ENCODE peak calls at places on chromosomes 13 and 19, in ten cellular contexts. One of them, this sample, is unnamed.

GRCh38 chr19:45244133-45244532 is 1.1 kb downstream of the EXOC3L2 start:
- DNase-seq in GM19239: no peak
- DNase-seq in SIG-M5: no peak
- DNase-seq in Calu3: no peak
- DNase-seq in ELR: no peak
- DNase-seq in left ventricle myocardium inferior: no peak
- DNase-seq in activated naive CD8-positive, alpha-beta T cell treated with anti-CD3 and anti-CD28 coated beads, Interleukin-2, amount 50 U/mL, for 24 hours: no peak
- DNase-seq in tibial artery: no peak
- DNase-seq in T-helper 1 cell: no peak
- DNase-seq in NCI-H82: no peak
- DNase-seq in this sample: no peak

GRCh38 chr13:77492982-77493381 is 42.5 kb upstream of the SCEL start:
- DNase-seq in SIG-M5: no peak
- DNase-seq in T-helper 1 cell: no peak
- DNase-seq in tibial artery: no peak
- DNase-seq in GM19239: no peak
- DNase-seq in ELR: peak
- DNase-seq in Calu3: peak
- DNase-seq in NCI-H82: peak
- DNase-seq in activated naive CD8-positive, alpha-beta T cell treated with anti-CD3 and anti-CD28 coated beads, Interleukin-2, amount 50 U/mL, for 24 hours: no peak
- DNase-seq in left ventricle myocardium inferior: no peak
- DNase-seq in this sample: no peak

GRCh38 chr13:48125794-48126228 is 30.9 kb upstream of the MED4 start:
- DNase-seq in left ventricle myocardium inferior: no peak
- DNase-seq in ELR: peak
- DNase-seq in NCI-H82: no peak
- DNase-seq in Calu3: no peak
- DNase-seq in activated naive CD8-positive, alpha-beta T cell treated with anti-CD3 and anti-CD28 coated beads, Interleukin-2, amount 50 U/mL, for 24 hours: no peak
- DNase-seq in T-helper 1 cell: no peak
- DNase-seq in GM19239: no peak
- DNase-seq in SIG-M5: no peak
- DNase-seq in tibial artery: no peak
- DNase-seq in this sample: no peak

GRCh38 chr19:661427-662196 is 1.4 kb downstream of the RNF126 start:
- DNase-seq in activated naive CD8-positive, alpha-beta T cell treated with anti-CD3 and anti-CD28 coated beads, Interleukin-2, amount 50 U/mL, for 24 hours: peak
- DNase-seq in SIG-M5: no peak
- DNase-seq in left ventricle myocardium inferior: no peak
- DNase-seq in T-helper 1 cell: peak
- DNase-seq in ELR: peak
- DNase-seq in GM19239: peak
- DNase-seq in NCI-H82: no peak
- DNase-seq in Calu3: no peak
- DNase-seq in tibial artery: no peak
- DNase-seq in this sample: no peak

GRCh38 chr19:7550987-7551761 is 15.7 kb downstream of the PNPLA6 start:
- DNase-seq in GM19239: peak
- DNase-seq in ELR: peak
- DNase-seq in SIG-M5: no peak
- DNase-seq in NCI-H82: peak
- DNase-seq in left ventricle myocardium inferior: peak
- DNase-seq in activated naive CD8-positive, alpha-beta T cell treated with anti-CD3 and anti-CD28 coated beads, Interleukin-2, amount 50 U/mL, for 24 hours: peak
- DNase-seq in tibial artery: peak
- DNase-seq in Calu3: no peak
- DNase-seq in T-helper 1 cell: peak
- DNase-seq in this sample: peak

GRCh38 chr19:45475537-45476348 is 7.9 kb downstream of the FOSB start:
- DNase-seq in Calu3: no peak
- DNase-seq in SIG-M5: no peak
- DNase-seq in GM19239: no peak
- DNase-seq in ELR: no peak
- DNase-seq in tibial artery: no peak
- DNase-seq in left ventricle myocardium inferior: no peak
- DNase-seq in T-helper 1 cell: no peak
- DNase-seq in activated naive CD8-positive, alpha-beta T cell treated with anti-CD3 and anti-CD28 coated beads, Interleukin-2, amount 50 U/mL, for 24 hours: no peak
- DNase-seq in NCI-H82: no peak
- DNase-seq in this sample: no peak

GRCh38 chr13:30422056-30422914 is at the start of gene UBE2L5:
- DNase-seq in left ventricle myocardium inferior: peak
- DNase-seq in T-helper 1 cell: peak
- DNase-seq in GM19239: peak
- DNase-seq in tibial artery: peak
- DNase-seq in NCI-H82: peak
- DNase-seq in Calu3: peak
- DNase-seq in activated naive CD8-positive, alpha-beta T cell treated with anti-CD3 and anti-CD28 coated beads, Interleukin-2, amount 50 U/mL, for 24 hours: peak
- DNase-seq in ELR: peak
- DNase-seq in SIG-M5: no peak
- DNase-seq in this sample: peak

GRCh38 chr19:49567722-49568454 is 12.5 kb downstream of the NOSIP start:
- DNase-seq in NCI-H82: no peak
- DNase-seq in activated naive CD8-positive, alpha-beta T cell treated with anti-CD3 and anti-CD28 coated beads, Interleukin-2, amount 50 U/mL, for 24 hours: peak
- DNase-seq in T-helper 1 cell: peak
- DNase-seq in left ventricle myocardium inferior: no peak
- DNase-seq in ELR: no peak
- DNase-seq in GM19239: no peak
- DNase-seq in tibial artery: no peak
- DNase-seq in SIG-M5: no peak
- DNase-seq in Calu3: no peak
- DNase-seq in this sample: no peak

GRCh38 chr19:2922987-2923386 is 21.8 kb downstream of the ZNF77 start:
- DNase-seq in tibial artery: no peak
- DNase-seq in T-helper 1 cell: no peak
- DNase-seq in activated naive CD8-positive, alpha-beta T cell treated with anti-CD3 and anti-CD28 coated beads, Interleukin-2, amount 50 U/mL, for 24 hours: no peak
- DNase-seq in GM19239: no peak
- DNase-seq in left ventricle myocardium inferior: no peak
- DNase-seq in Calu3: no peak
- DNase-seq in SIG-M5: no peak
- DNase-seq in NCI-H82: peak
- DNase-seq in ELR: peak
- DNase-seq in this sample: no peak

GRCh38 chr13:30253830-30254229 is 53.5 kb downstream of the KATNAL1 start:
- DNase-seq in GM19239: no peak
- DNase-seq in tibial artery: no peak
- DNase-seq in left ventricle myocardium inferior: no peak
- DNase-seq in activated naive CD8-positive, alpha-beta T cell treated with anti-CD3 and anti-CD28 coated beads, Interleukin-2, amount 50 U/mL, for 24 hours: no peak
- DNase-seq in Calu3: no peak
- DNase-seq in T-helper 1 cell: peak
- DNase-seq in SIG-M5: no peak
- DNase-seq in NCI-H82: no peak
- DNase-seq in ELR: no peak
- DNase-seq in this sample: no peak

GRCh38 chr13:20195846-20196245 is 3.1 kb upstream of the GJB2 start:
- DNase-seq in Calu3: no peak
- DNase-seq in ELR: no peak
- DNase-seq in NCI-H82: no peak
- DNase-seq in T-helper 1 cell: no peak
- DNase-seq in tibial artery: no peak
- DNase-seq in GM19239: no peak
- DNase-seq in left ventricle myocardium inferior: no peak
- DNase-seq in SIG-M5: no peak
- DNase-seq in activated naive CD8-positive, alpha-beta T cell treated with anti-CD3 and anti-CD28 coated beads, Interleukin-2, amount 50 U/mL, for 24 hours: no peak
- DNase-seq in this sample: no peak

GRCh38 chr13:79625517-79625916 is 144.6 kb downstream of the NDFIP2 start:
- DNase-seq in tibial artery: no peak
- DNase-seq in activated naive CD8-positive, alpha-beta T cell treated with anti-CD3 and anti-CD28 coated beads, Interleukin-2, amount 50 U/mL, for 24 hours: no peak
- DNase-seq in Calu3: no peak
- DNase-seq in SIG-M5: no peak
- DNase-seq in GM19239: no peak
- DNase-seq in left ventricle myocardium inferior: no peak
- DNase-seq in T-helper 1 cell: no peak
- DNase-seq in ELR: no peak
- DNase-seq in NCI-H82: no peak
- DNase-seq in this sample: no peak

GRCh38 chr13:97237388-97237787 is 15.3 kb downstream of the MBNL2 start:
- DNase-seq in activated naive CD8-positive, alpha-beta T cell treated with anti-CD3 and anti-CD28 coated beads, Interleukin-2, amount 50 U/mL, for 24 hours: no peak
- DNase-seq in Calu3: no peak
- DNase-seq in T-helper 1 cell: no peak
- DNase-seq in SIG-M5: no peak
- DNase-seq in NCI-H82: no peak
- DNase-seq in GM19239: no peak
- DNase-seq in left ventricle myocardium inferior: no peak
- DNase-seq in ELR: no peak
- DNase-seq in tibial artery: no peak
- DNase-seq in this sample: no peak

GRCh38 chr13:49976314-49977258 is 20.3 kb upstream of the TRIM13 start:
- DNase-seq in Calu3: peak
- DNase-seq in activated naive CD8-positive, alpha-beta T cell treated with anti-CD3 and anti-CD28 coated beads, Interleukin-2, amount 50 U/mL, for 24 hours: peak
- DNase-seq in NCI-H82: peak
- DNase-seq in tibial artery: peak
- DNase-seq in SIG-M5: no peak
- DNase-seq in left ventricle myocardium inferior: peak
- DNase-seq in T-helper 1 cell: peak
- DNase-seq in GM19239: peak
- DNase-seq in ELR: peak
- DNase-seq in this sample: peak

GRCh38 chr13:111328111-111328802 is 7.8 kb downstream of the TEX29 start:
- DNase-seq in SIG-M5: no peak
- DNase-seq in left ventricle myocardium inferior: no peak
- DNase-seq in GM19239: no peak
- DNase-seq in activated naive CD8-positive, alpha-beta T cell treated with anti-CD3 and anti-CD28 coated beads, Interleukin-2, amount 50 U/mL, for 24 hours: no peak
- DNase-seq in ELR: no peak
- DNase-seq in T-helper 1 cell: no peak
- DNase-seq in Calu3: no peak
- DNase-seq in NCI-H82: no peak
- DNase-seq in tibial artery: peak
- DNase-seq in this sample: no peak

GRCh38 chr19:6035026-6035425 is 57.1 kb upstream of the RANBP3 start:
- DNase-seq in SIG-M5: no peak
- DNase-seq in Calu3: no peak
- DNase-seq in T-helper 1 cell: no peak
- DNase-seq in left ventricle myocardium inferior: no peak
- DNase-seq in ELR: no peak
- DNase-seq in activated naive CD8-positive, alpha-beta T cell treated with anti-CD3 and anti-CD28 coated beads, Interleukin-2, amount 50 U/mL, for 24 hours: no peak
- DNase-seq in tibial artery: peak
- DNase-seq in NCI-H82: no peak
- DNase-seq in GM19239: no peak
- DNase-seq in this sample: no peak

GRCh38 chr19:10800488-10800887 is 35.5 kb downstream of the TMED1 start:
- DNase-seq in ELR: no peak
- DNase-seq in T-helper 1 cell: no peak
- DNase-seq in SIG-M5: no peak
- DNase-seq in Calu3: no peak
- DNase-seq in left ventricle myocardium inferior: peak
- DNase-seq in tibial artery: no peak
- DNase-seq in NCI-H82: no peak
- DNase-seq in GM19239: no peak
- DNase-seq in activated naive CD8-positive, alpha-beta T cell treated with anti-CD3 and anti-CD28 coated beads, Interleukin-2, amount 50 U/mL, for 24 hours: no peak
- DNase-seq in this sample: peak

GRCh38 chr13:51895906-51896888 is 34.4 kb downstream of the CCDC70 start:
- DNase-seq in Calu3: peak
- DNase-seq in ELR: peak
- DNase-seq in GM19239: peak
- DNase-seq in activated naive CD8-positive, alpha-beta T cell treated with anti-CD3 and anti-CD28 coated beads, Interleukin-2, amount 50 U/mL, for 24 hours: peak
- DNase-seq in tibial artery: no peak
- DNase-seq in T-helper 1 cell: peak
- DNase-seq in NCI-H82: peak
- DNase-seq in left ventricle myocardium inferior: peak
- DNase-seq in SIG-M5: no peak
- DNase-seq in this sample: peak

GRCh38 chr19:7871280-7871529 is 3.0 kb downstream of the PRR36 start:
- DNase-seq in ELR: no peak
- DNase-seq in GM19239: no peak
- DNase-seq in NCI-H82: no peak
- DNase-seq in SIG-M5: peak
- DNase-seq in activated naive CD8-positive, alpha-beta T cell treated with anti-CD3 and anti-CD28 coated beads, Interleukin-2, amount 50 U/mL, for 24 hours: no peak
- DNase-seq in T-helper 1 cell: peak
- DNase-seq in left ventricle myocardium inferior: no peak
- DNase-seq in tibial artery: no peak
- DNase-seq in Calu3: no peak
- DNase-seq in this sample: no peak

GRCh38 chr19:10764340-10764894 is 46.5 kb downstream of the DNM2 start:
- DNase-seq in activated naive CD8-positive, alpha-beta T cell treated with anti-CD3 and anti-CD28 coated beads, Interleukin-2, amount 50 U/mL, for 24 hours: no peak
- DNase-seq in NCI-H82: no peak
- DNase-seq in T-helper 1 cell: no peak
- DNase-seq in left ventricle myocardium inferior: no peak
- DNase-seq in Calu3: peak
- DNase-seq in tibial artery: no peak
- DNase-seq in GM19239: no peak
- DNase-seq in SIG-M5: no peak
- DNase-seq in ELR: no peak
- DNase-seq in this sample: no peak

GRCh38 chr19:49094505-49095482 is 9.5 kb downstream of the SNRNP70 start:
- DNase-seq in SIG-M5: no peak
- DNase-seq in GM19239: no peak
- DNase-seq in tibial artery: no peak
- DNase-seq in activated naive CD8-positive, alpha-beta T cell treated with anti-CD3 and anti-CD28 coated beads, Interleukin-2, amount 50 U/mL, for 24 hours: no peak
- DNase-seq in NCI-H82: no peak
- DNase-seq in Calu3: no peak
- DNase-seq in ELR: no peak
- DNase-seq in T-helper 1 cell: no peak
- DNase-seq in left ventricle myocardium inferior: peak
- DNase-seq in this sample: peak

GRCh38 chr13:110869231-110869804 is 45.6 kb downstream of the ANKRD10 start:
- DNase-seq in GM19239: no peak
- DNase-seq in Calu3: no peak
- DNase-seq in activated naive CD8-positive, alpha-beta T cell treated with anti-CD3 and anti-CD28 coated beads, Interleukin-2, amount 50 U/mL, for 24 hours: no peak
- DNase-seq in T-helper 1 cell: no peak
- DNase-seq in NCI-H82: no peak
- DNase-seq in ELR: peak
- DNase-seq in tibial artery: no peak
- DNase-seq in left ventricle myocardium inferior: no peak
- DNase-seq in SIG-M5: no peak
- DNase-seq in this sample: peak

GRCh38 chr13:31223640-31224039 is 23.9 kb downstream of the B3GLCT start:
- DNase-seq in tibial artery: no peak
- DNase-seq in NCI-H82: no peak
- DNase-seq in GM19239: no peak
- DNase-seq in activated naive CD8-positive, alpha-beta T cell treated with anti-CD3 and anti-CD28 coated beads, Interleukin-2, amount 50 U/mL, for 24 hours: no peak
- DNase-seq in Calu3: no peak
- DNase-seq in left ventricle myocardium inferior: no peak
- DNase-seq in T-helper 1 cell: no peak
- DNase-seq in ELR: no peak
- DNase-seq in SIG-M5: no peak
- DNase-seq in this sample: no peak

This sample was measured in heart right ventricle.